ENCODE peak calls at places on chromosome 22, in seven cellular contexts. One of them, this sample, is unnamed.

GRCh38 chr22:43667658-43668057 is 144.4 kb downstream of the EFCAB6 start:
- DNase-seq in CD8-positive, alpha-beta memory T cell: no peak
- DNase-seq in lung: no peak
- DNase-seq in neural progenitor cell: no peak
- DNase-seq in adrenal gland: no peak
- DNase-seq in tibial nerve: no peak
- DNase-seq in lower lobe of right lung: no peak
- DNase-seq in this sample: no peak

GRCh38 chr22:22423681-22424080 is 84.9 kb downstream of the ZNF280B start:
- DNase-seq in lower lobe of right lung: no peak
- DNase-seq in lung: no peak
- DNase-seq in CD8-positive, alpha-beta memory T cell: no peak
- DNase-seq in tibial nerve: no peak
- DNase-seq in neural progenitor cell: no peak
- DNase-seq in adrenal gland: no peak
- DNase-seq in this sample: no peak

GRCh38 chr22:30116362-30117117 is 36.3 kb downstream of the HORMAD2 start:
- DNase-seq in tibial nerve: no peak
- DNase-seq in CD8-positive, alpha-beta memory T cell: no peak
- DNase-seq in adrenal gland: no peak
- DNase-seq in lung: no peak
- DNase-seq in neural progenitor cell: peak; percentile 26
- DNase-seq in lower lobe of right lung: no peak
- DNase-seq in this sample: no peak

GRCh38 chr22:50687829-50688228 is 15.2 kb downstream of the SHANK3 start:
- DNase-seq in tibial nerve: no peak
- DNase-seq in lower lobe of right lung: no peak
- DNase-seq in adrenal gland: no peak
- DNase-seq in neural progenitor cell: no peak
- DNase-seq in lung: peak; percentile 14
- DNase-seq in CD8-positive, alpha-beta memory T cell: no peak
- DNase-seq in this sample: no peak

GRCh38 chr22:50269573-50270301 is 443 bp downstream of the MAPK11 start:
- DNase-seq in adrenal gland: no peak
- DNase-seq in CD8-positive, alpha-beta memory T cell: no peak
- DNase-seq in neural progenitor cell: no peak
- DNase-seq in lung: no peak
- DNase-seq in lower lobe of right lung: no peak
- DNase-seq in tibial nerve: no peak
- DNase-seq in this sample: peak; percentile 51

GRCh38 chr22:46287873-46288751 is 8.6 kb upstream of the GTSE1 start:
- DNase-seq in CD8-positive, alpha-beta memory T cell: no peak
- DNase-seq in adrenal gland: peak; percentile 51
- DNase-seq in neural progenitor cell: no peak
- DNase-seq in lung: peak; percentile 54
- DNase-seq in tibial nerve: no peak
- DNase-seq in lower lobe of right lung: peak; percentile 68
- DNase-seq in this sample: no peak

GRCh38 chr22:35649026-35649553 is 844 bp downstream of the APOL6 start:
- DNase-seq in lung: no peak
- DNase-seq in neural progenitor cell: no peak
- DNase-seq in tibial nerve: no peak
- DNase-seq in adrenal gland: no peak
- DNase-seq in lower lobe of right lung: no peak
- DNase-seq in CD8-positive, alpha-beta memory T cell: no peak
- DNase-seq in this sample: no peak

GRCh38 chr22:40703174-40703573 is 23.9 kb downstream of the MCHR1 start:
- DNase-seq in lung: no peak
- DNase-seq in tibial nerve: no peak
- DNase-seq in adrenal gland: no peak
- DNase-seq in CD8-positive, alpha-beta memory T cell: no peak
- DNase-seq in lower lobe of right lung: no peak
- DNase-seq in neural progenitor cell: no peak
- DNase-seq in this sample: no peak

GRCh38 chr22:44363980-44364749 is 51.4 kb upstream of the SHISAL1 start:
- DNase-seq in lung: no peak
- DNase-seq in CD8-positive, alpha-beta memory T cell: no peak
- DNase-seq in neural progenitor cell: no peak
- DNase-seq in tibial nerve: no peak
- DNase-seq in adrenal gland: no peak
- DNase-seq in lower lobe of right lung: peak; percentile 30
- DNase-seq in this sample: peak; percentile 18

GRCh38 chr22:34567367-34567766 is 498.6 kb upstream of the ISX start:
- DNase-seq in neural progenitor cell: no peak
- DNase-seq in CD8-positive, alpha-beta memory T cell: no peak
- DNase-seq in lower lobe of right lung: no peak
- DNase-seq in lung: no peak
- DNase-seq in adrenal gland: no peak
- DNase-seq in tibial nerve: no peak
- DNase-seq in this sample: no peak

GRCh38 chr22:22401381-22401780 is 107.2 kb downstream of the ZNF280B start:
- DNase-seq in lower lobe of right lung: no peak
- DNase-seq in lung: no peak
- DNase-seq in CD8-positive, alpha-beta memory T cell: no peak
- DNase-seq in adrenal gland: no peak
- DNase-seq in tibial nerve: no peak
- DNase-seq in neural progenitor cell: no peak
- DNase-seq in this sample: no peak

GRCh38 chr22:19488884-19489843 is 9.4 kb downstream of the CDC45 start:
- DNase-seq in adrenal gland: no peak
- DNase-seq in lung: no peak
- DNase-seq in neural progenitor cell: no peak
- DNase-seq in tibial nerve: no peak
- DNase-seq in CD8-positive, alpha-beta memory T cell: no peak
- DNase-seq in lower lobe of right lung: no peak
- DNase-seq in this sample: no peak

GRCh38 chr22:49269928-49270327 is 557.7 kb downstream of the BRD1 start:
- DNase-seq in neural progenitor cell: peak; percentile 25
- DNase-seq in CD8-positive, alpha-beta memory T cell: no peak
- DNase-seq in lower lobe of right lung: no peak
- DNase-seq in tibial nerve: no peak
- DNase-seq in adrenal gland: no peak
- DNase-seq in lung: no peak
- DNase-seq in this sample: no peak

GRCh38 chr22:37525746-37526350 is 6.6 kb upstream of the CARD10 start:
- DNase-seq in lower lobe of right lung: no peak
- DNase-seq in CD8-positive, alpha-beta memory T cell: no peak
- DNase-seq in lung: no peak
- DNase-seq in neural progenitor cell: no peak
- DNase-seq in tibial nerve: no peak
- DNase-seq in adrenal gland: no peak
- DNase-seq in this sample: no peak

GRCh38 chr22:24146190-24146616 is 35.1 kb upstream of the SUSD2 start:
- DNase-seq in neural progenitor cell: peak; percentile 26
- DNase-seq in lower lobe of right lung: peak; percentile 88
- DNase-seq in adrenal gland: peak; percentile 54
- DNase-seq in tibial nerve: peak; percentile 36
- DNase-seq in CD8-positive, alpha-beta memory T cell: peak; percentile 44
- DNase-seq in lung: peak; percentile 82
- DNase-seq in this sample: peak; percentile 85

GRCh38 chr22:49889071-49889470 is 29.2 kb downstream of the ALG12 start:
- DNase-seq in lung: no peak
- DNase-seq in CD8-positive, alpha-beta memory T cell: no peak
- DNase-seq in neural progenitor cell: no peak
- DNase-seq in lower lobe of right lung: no peak
- DNase-seq in tibial nerve: no peak
- DNase-seq in adrenal gland: no peak
- DNase-seq in this sample: peak; percentile 48

GRCh38 chr22:28351585-28351984 is 328.1 kb downstream of the TTC28 start:
- DNase-seq in CD8-positive, alpha-beta memory T cell: no peak
- DNase-seq in lower lobe of right lung: no peak
- DNase-seq in tibial nerve: no peak
- DNase-seq in lung: no peak
- DNase-seq in adrenal gland: no peak
- DNase-seq in neural progenitor cell: no peak
- DNase-seq in this sample: no peak

GRCh38 chr22:45413368-45414211 is at the start of the genes RIBC2 and SMC1B:
- DNase-seq in lung: peak; percentile 68
- DNase-seq in neural progenitor cell: peak; percentile 92
- DNase-seq in lower lobe of right lung: peak; percentile 85
- DNase-seq in tibial nerve: peak; percentile 40
- DNase-seq in CD8-positive, alpha-beta memory T cell: peak; percentile 76
- DNase-seq in adrenal gland: peak; percentile 77
- DNase-seq in this sample: peak; percentile 71

GRCh38 chr22:28942801-28943500 is 59.6 kb downstream of the ZNRF3 start:
- DNase-seq in lower lobe of right lung: no peak
- DNase-seq in adrenal gland: no peak
- DNase-seq in tibial nerve: no peak
- DNase-seq in neural progenitor cell: peak; percentile 64
- DNase-seq in CD8-positive, alpha-beta memory T cell: no peak
- DNase-seq in lung: no peak
- DNase-seq in this sample: no peak

GRCh38 chr22:17845340-17845739 is 71.1 kb upstream of the BID start:
- DNase-seq in neural progenitor cell: no peak
- DNase-seq in lower lobe of right lung: no peak
- DNase-seq in CD8-positive, alpha-beta memory T cell: no peak
- DNase-seq in adrenal gland: no peak
- DNase-seq in tibial nerve: no peak
- DNase-seq in lung: no peak
- DNase-seq in this sample: peak; percentile 82

GRCh38 chr22:37525073-37525745 is 6.0 kb upstream of the CARD10 start:
- DNase-seq in CD8-positive, alpha-beta memory T cell: no peak
- DNase-seq in tibial nerve: no peak
- DNase-seq in lower lobe of right lung: no peak
- DNase-seq in adrenal gland: peak; percentile 70
- DNase-seq in lung: no peak
- DNase-seq in neural progenitor cell: no peak
- DNase-seq in this sample: no peak

GRCh38 chr22:40176921-40177737 is 596 bp upstream of the TNRC6B start:
- DNase-seq in lower lobe of right lung: no peak
- DNase-seq in lung: no peak
- DNase-seq in tibial nerve: peak; percentile 26
- DNase-seq in adrenal gland: peak; percentile 70
- DNase-seq in CD8-positive, alpha-beta memory T cell: peak; percentile 55
- DNase-seq in neural progenitor cell: peak; percentile 73
- DNase-seq in this sample: peak; percentile 50

GRCh38 chr22:23831261-23831660 is 7.5 kb downstream of the DERL3 start:
- DNase-seq in lower lobe of right lung: peak; percentile 28
- DNase-seq in lung: no peak
- DNase-seq in CD8-positive, alpha-beta memory T cell: no peak
- DNase-seq in neural progenitor cell: no peak
- DNase-seq in adrenal gland: no peak
- DNase-seq in tibial nerve: no peak
- DNase-seq in this sample: no peak

DNA sequence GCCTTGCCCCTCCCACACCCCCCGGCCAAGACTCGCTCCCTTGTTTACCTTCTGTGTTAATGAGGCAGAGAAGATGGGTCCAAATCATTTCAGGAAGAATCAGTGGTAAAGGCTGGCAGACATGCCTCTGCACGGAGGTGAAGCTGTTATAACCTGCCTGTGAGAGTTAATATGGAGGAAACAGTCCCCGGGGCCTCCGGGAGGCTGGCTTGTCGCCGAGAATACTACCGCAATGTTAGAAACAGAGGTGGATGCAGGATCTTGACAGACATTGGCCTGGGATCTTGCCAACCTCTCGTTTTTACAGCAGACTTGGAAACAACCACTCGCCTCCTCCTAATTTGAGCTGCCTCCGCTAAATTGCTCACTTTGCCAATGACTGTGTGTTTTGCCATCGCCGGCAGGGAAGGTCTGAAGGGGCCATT is 45.6 kb downstream of the TIMP3 start:
- DNase-seq in CD8-positive, alpha-beta memory T cell: no peak
- DNase-seq in lung: no peak
- DNase-seq in lower lobe of right lung: no peak
- DNase-seq in neural progenitor cell: no peak
- DNase-seq in tibial nerve: peak; percentile 59
- DNase-seq in adrenal gland: peak; percentile 54
- DNase-seq in this sample: peak; percentile 64
- H3K4me1 ChIP-seq in CD8-positive, alpha-beta memory T cell: no peaks in the 10 kb centered on the region
- H3K4me1 ChIP-seq in lung: peaks cover 35% of the 10 kb centered on the region
- H3K4me1 ChIP-seq in lower lobe of right lung: peaks cover 78% of the 10 kb centered on the region
- H3K4me1 ChIP-seq in neural progenitor cell: no peaks in the 10 kb centered on the region
- H3K4me1 ChIP-seq in tibial nerve: peaks cover 36% of the 10 kb centered on the region
- H3K4me1 ChIP-seq in adrenal gland: peaks cover 27% of the 10 kb centered on the region
- H3K4me1 ChIP-seq in this sample: peaks cover 82% of the 10 kb centered on the region

GRCh38 chr22:20919718-20920117 is 2.5 kb downstream of the CRKL start:
- DNase-seq in neural progenitor cell: no peak
- DNase-seq in CD8-positive, alpha-beta memory T cell: no peak
- DNase-seq in adrenal gland: no peak
- DNase-seq in tibial nerve: no peak
- DNase-seq in lower lobe of right lung: no peak
- DNase-seq in lung: no peak
- DNase-seq in this sample: no peak
- H3K36me3 ChIP-seq in neural progenitor cell: no peaks in the 10 kb centered on the region
- H3K36me3 ChIP-seq in CD8-positive, alpha-beta memory T cell: peaks cover 18% of the 10 kb centered on the region
- H3K36me3 ChIP-seq in adrenal gland: no peaks in the 10 kb centered on the region
- H3K36me3 ChIP-seq in tibial nerve: no peaks in the 10 kb centered on the region
- H3K36me3 ChIP-seq in lower lobe of right lung: no peaks in the 10 kb centered on the region
- H3K36me3 ChIP-seq in lung: peaks cover 1% of the 10 kb centered on the region
- H3K36me3 ChIP-seq in this sample: no peaks in the 10 kb centered on the region

DNA sequence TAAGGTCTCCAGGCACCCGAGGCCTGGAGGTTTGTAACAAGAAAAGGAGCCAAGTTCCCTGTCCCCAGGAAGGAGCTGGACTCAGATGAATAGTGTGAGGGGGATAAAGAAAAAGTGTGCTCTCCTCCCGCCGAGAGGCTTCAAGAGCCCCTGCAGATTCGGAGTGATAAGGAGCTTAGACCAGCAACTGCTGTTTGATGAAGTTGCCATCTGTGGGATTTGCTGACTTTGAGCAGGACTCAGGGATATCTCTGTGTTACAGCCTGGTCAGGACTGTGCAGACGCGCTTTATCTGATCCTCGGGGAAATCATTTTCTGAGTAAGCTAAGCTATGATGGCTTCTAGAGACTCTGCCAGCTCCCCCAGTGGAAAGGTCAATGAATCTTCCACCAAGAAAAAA is 1017.0 kb downstream of the TBC1D22A start:
- DNase-seq in tibial nerve: no peak
- DNase-seq in adrenal gland: no peak
- DNase-seq in neural progenitor cell: peak; percentile 36
- DNase-seq in lower lobe of right lung: no peak
- DNase-seq in CD8-positive, alpha-beta memory T cell: no peak
- DNase-seq in lung: no peak
- DNase-seq in this sample: no peak
- H3K9me3 ChIP-seq in tibial nerve: peaks cover 4% of the 10 kb centered on the region
- H3K9me3 ChIP-seq in adrenal gland: no peaks in the 10 kb centered on the region
- H3K9me3 ChIP-seq in neural progenitor cell: no peaks in the 10 kb centered on the region
- H3K9me3 ChIP-seq in lower lobe of right lung: no peaks in the 10 kb centered on the region
- H3K9me3 ChIP-seq in CD8-positive, alpha-beta memory T cell: no peaks in the 10 kb centered on the region
- H3K9me3 ChIP-seq in lung: no peaks in the 10 kb centered on the region
- H3K9me3 ChIP-seq in this sample: no peaks in the 10 kb centered on the region

DNA sequence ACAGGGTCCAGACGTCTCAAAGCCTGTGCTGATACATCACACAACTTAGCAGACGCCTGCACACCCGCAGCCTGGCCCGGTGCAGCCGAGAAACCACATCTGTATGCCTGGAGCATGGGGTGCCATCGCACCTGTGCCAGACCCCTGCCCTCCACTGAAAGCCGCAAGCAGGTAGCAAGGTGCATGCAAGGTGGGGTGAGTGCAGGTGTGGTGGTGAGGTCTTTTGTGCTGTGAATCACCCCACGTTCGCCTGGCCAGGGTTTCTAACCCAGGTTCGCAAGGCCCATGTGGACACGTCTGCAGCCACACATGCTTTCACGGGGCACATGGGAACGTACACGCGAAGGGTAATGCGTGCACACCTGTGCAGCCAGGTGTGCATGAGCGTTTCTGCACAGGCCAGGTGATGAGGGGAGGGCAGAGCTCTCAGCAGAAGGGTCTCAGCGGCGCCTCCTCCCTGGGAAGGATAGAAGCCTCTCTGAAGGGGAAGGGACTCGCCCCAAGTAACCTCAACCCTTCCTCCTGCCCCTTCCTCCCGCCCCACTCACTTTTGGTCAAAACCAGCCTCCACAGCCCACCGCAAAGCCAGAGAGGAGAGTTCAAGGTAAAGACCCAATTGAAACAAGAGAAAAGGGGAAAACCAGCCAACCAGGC is 19.5 kb downstream of the CBX7 start:
- DNase-seq in adrenal gland: no peak
- DNase-seq in CD8-positive, alpha-beta memory T cell: no peak
- DNase-seq in neural progenitor cell: no peak
- DNase-seq in lung: no peak
- DNase-seq in lower lobe of right lung: no peak
- DNase-seq in tibial nerve: no peak
- DNase-seq in this sample: no peak
- H3K4me1 ChIP-seq in adrenal gland: no peaks in the 10 kb centered on the region
- H3K4me1 ChIP-seq in CD8-positive, alpha-beta memory T cell: no peaks in the 10 kb centered on the region
- H3K4me1 ChIP-seq in neural progenitor cell: peaks cover 30% of the 10 kb centered on the region
- H3K4me1 ChIP-seq in lung: peaks cover 2% of the 10 kb centered on the region
- H3K4me1 ChIP-seq in lower lobe of right lung: peaks cover 16% of the 10 kb centered on the region
- H3K4me1 ChIP-seq in tibial nerve: peaks cover 13% of the 10 kb centered on the region
- H3K4me1 ChIP-seq in this sample: peaks cover 4% of the 10 kb centered on the region

This sample was measured in thyroid gland.